ENCODE peak calls at places on chromosomes 1 and 21, in five cellular contexts. T is K562, Y is HCT116, X is SK-N-SH, K is H1. C is an unnamed sample.

GRCh38 chr1:56808385-56808784 is 10.8 kb downstream of the FYB2 start:
- DNase-seq in T (no peak), Y (no peak), X (no peak), K (no peak), C (no peak)

GRCh38 chr1:210250665-210250997 is 18.0 kb downstream of the SERTAD4 start:
- DNase-seq in T (no peak), Y (no peak), X (peak), K (no peak), C (no peak)

GRCh38 chr1:237895630-237896029 is 4.9 kb upstream of the ZP4 start:
- DNase-seq in T (no peak), Y (no peak), X (no peak), K (no peak), C (no peak)

GRCh38 chr1:10122926-10123325 is 87.4 kb upstream of the KIF1B start:
- DNase-seq in T (no peak), Y (no peak), X (no peak), K (no peak), C (no peak)

GRCh38 chr1:27481994-27482620 is 7.9 kb downstream of the WASF2 start:
- DNase-seq in T (no peak), Y (no peak), X (no peak), K (no peak), C (no peak)

GRCh38 chr1:50110656-50111055 is 1.9 kb downstream of the ELAVL4 start:
- DNase-seq in T (no peak), Y (no peak), X (no peak), K (no peak), C (no peak)

GRCh38 chr21:44857127-44857892 is 16.2 kb downstream of the PTTG1IP start:
- DNase-seq in T (no peak), Y (no peak), X (no peak), K (no peak), C (no peak)

GRCh38 chr1:65658122-65658521 is 134.6 kb upstream of the PDE4B start:
- DNase-seq in T (peak), Y (no peak), X (no peak), K (no peak), C (no peak)

GRCh38 chr1:65952692-65953091 is 160.0 kb downstream of the PDE4B start:
- DNase-seq in T (no peak), Y (no peak), X (no peak), K (no peak), C (no peak)

GRCh38 chr1:89808429-89809117 is 12.3 kb upstream of the LRRC8D start:
- DNase-seq in T (no peak), Y (no peak), X (no peak), K (no peak), C (peak)

GRCh38 chr1:91537281-91538069 is 36.8 kb downstream of the CDC7 start:
- DNase-seq in T (no peak), Y (no peak), X (no peak), K (no peak), C (no peak)

GRCh38 chr1:154534263-154534844 is 24.1 kb downstream of the UBE2Q1 start:
- DNase-seq in T (peak), Y (peak), X (peak), K (no peak), C (peak)

GRCh38 chr1:197222025-197222685 is 45.9 kb upstream of the CRB1 start:
- DNase-seq in T (no peak), Y (no peak), X (no peak), K (no peak), C (peak)

GRCh38 chr21:32377506-32377905 is 15.3 kb downstream of the URB1 start:
- DNase-seq in T (no peak), Y (no peak), X (no peak), K (no peak), C (no peak)

GRCh38 chr1:112957133-112957812 is 1.3 kb upstream of the SLC16A1 start:
- DNase-seq in T (peak), Y (peak), X (peak), K (peak), C (no peak)

GRCh38 chr1:164772635-164773034 is 213.7 kb downstream of the PBX1 start:
- DNase-seq in T (peak), Y (peak), X (no peak), K (no peak), C (no peak)

GRCh38 chr1:184028854-184029623 is 8.5 kb downstream of the COLGALT2 start:
- DNase-seq in T (no peak), Y (no peak), X (peak), K (no peak), C (no peak)

GRCh38 chr21:45543371-45543709 is 1.1 kb upstream of the SLC19A1 start:
- DNase-seq in T (no peak), Y (no peak), X (peak), K (no peak), C (no peak)

GRCh38 chr1:97906567-97907228 is 14.1 kb downstream of the DPYD start:
- DNase-seq in T (no peak), Y (no peak), X (no peak), K (no peak), C (no peak)

GRCh38 chr1:42935313-42935624 is 23.4 kb downstream of the SLC2A1 start:
- DNase-seq in T (no peak), Y (no peak), X (no peak), K (no peak), C (no peak)

GRCh38 chr1:54545916-54546635 is 2.0 kb upstream of the ACOT11 start:
- DNase-seq in T (no peak), Y (no peak), X (no peak), K (no peak), C (no peak)

GRCh38 chr1:93506140-93506539 is 58.2 kb downstream of the FNBP1L start:
- DNase-seq in T (no peak), Y (no peak), X (no peak), K (no peak), C (no peak)

GRCh38 chr1:34884961-34885360 is 25.4 kb upstream of the SMIM12 start:
- DNase-seq in T (no peak), Y (peak), X (no peak), K (no peak), C (peak)

GRCh38 chr1:186295980-186296379 is 79.1 kb downstream of the TPR start:
- DNase-seq in T (no peak), Y (no peak), X (no peak), K (no peak), C (no peak)

GRCh38 chr1:43522431-43522775 is 8.3 kb upstream of the PTPRF start:
- DNase-seq in T (no peak), Y (no peak), X (no peak), K (no peak), C (no peak)

GRCh38 chr1:151763990-151764389 is 694 bp upstream of the MRPL9 start:
- DNase-seq in T (no peak), Y (no peak), X (peak), K (no peak), C (peak)

GRCh38 chr1:117967472-117967871 is 37.9 kb downstream of the WDR3 start:
- DNase-seq in T (no peak), Y (no peak), X (peak), K (no peak), C (no peak)

GRCh38 chr1:206036661-206037455 is 13.2 kb upstream of the CTSE start:
- DNase-seq in T (no peak), Y (no peak), X (no peak), K (no peak), C (no peak)

GRCh38 chr21:43189936-43190335 is 21.1 kb downstream of the CRYAA start:
- DNase-seq in T (no peak), Y (no peak), X (no peak), K (no peak), C (no peak)

GRCh38 chr1:41358152-41358937 is 2.9 kb upstream of the FOXO6 start:
- DNase-seq in T (no peak), Y (no peak), X (no peak), K (no peak), C (no peak)

GRCh38 chr1:175015243-175015642 is 8.0 kb downstream of the MRPS14 start:
- DNase-seq in T (no peak), Y (no peak), X (no peak), K (no peak), C (no peak)

GRCh38 chr1:34851431-34852105 is 8.0 kb downstream of the SMIM12 start:
- DNase-seq in T (no peak), Y (no peak), X (no peak), K (no peak), C (no peak)

GRCh38 chr1:65170511-65171142 is 22.6 kb downstream of the AK4 start:
- DNase-seq in T (no peak), Y (no peak), X (peak), K (no peak), C (peak)

GRCh38 chr1:29634324-29635072 is 398.2 kb downstream of the PTPRU start:
- DNase-seq in T (no peak), Y (no peak), X (no peak), K (no peak), C (no peak)

GRCh38 chr1:43705982-43706597 is 1.2 kb upstream of the ST3GAL3 start:
- DNase-seq in T (no peak), Y (no peak), X (peak), K (no peak), C (no peak)

GRCh38 chr1:10652626-10653025 is 143.8 kb downstream of the CASZ1 start:
- DNase-seq in T (no peak), Y (no peak), X (no peak), K (no peak), C (no peak)

GRCh38 chr1:187621961-187622360 is 793.2 kb downstream of the PLA2G4A start:
- DNase-seq in T (no peak), Y (no peak), X (no peak), K (no peak), C (peak)

GRCh38 chr1:180571832-180572636 is 13.3 kb downstream of the OVAAL start:
- DNase-seq in T (peak), Y (peak), X (no peak), K (no peak), C (no peak)
- TF ChIP-seq JUND in T (peak), Y (peak), X (no peak), K (no peak), C (no peak)

GRCh38 chr21:41752231-41752681 is 14.6 kb downstream of the RIPK4 start:
- DNase-seq in T (no peak), Y (no peak), X (no peak), K (no peak), C (no peak)
- TF ChIP-seq JUND in T (no peak), Y (peak), X (peak), K (no peak), C (no peak)

GRCh38 chr1:22830747-22831340 is 120.2 kb downstream of the EPHB2 start:
- DNase-seq in T (no peak), Y (no peak), X (no peak), K (no peak), C (no peak)
- TF ChIP-seq JUND in T (no peak), Y (no peak), X (no peak), K (no peak), C (no peak)

GRCh38 chr21:26177187-26177586 is 6.6 kb upstream of the APP start:
- DNase-seq in T (no peak), Y (no peak), X (no peak), K (no peak), C (no peak)

GRCh38 chr21:26179501-26179900 is 8.9 kb upstream of the APP start:
- DNase-seq in T (no peak), Y (no peak), X (no peak), K (no peak), C (no peak)

GRCh38 chr21:26177741-26178452 is 7.3 kb upstream of the APP start:
- DNase-seq in T (no peak), Y (no peak), X (no peak), K (no peak), C (no peak)
- TF ChIP-seq JUND in T (no peak), Y (no peak), X (no peak), K (no peak), C (no peak)

GRCh38 chr1:38265293-38266196 is 219.0 kb upstream of the POU3F1 start:
- DNase-seq in T (peak), Y (no peak), X (no peak), K (no peak), C (no peak)

GRCh38 chr1:38258085-38258484 is 211.5 kb upstream of the POU3F1 start:
- DNase-seq in T (no peak), Y (no peak), X (no peak), K (no peak), C (no peak)

GRCh38 chr1:38266197-38266520 is 219.6 kb upstream of the POU3F1 start:
- DNase-seq in T (no peak), Y (no peak), X (no peak), K (no peak), C (no peak)

GRCh38 chr1:38257374-38257773 is 210.8 kb upstream of the POU3F1 start:
- DNase-seq in T (no peak), Y (no peak), X (no peak), K (no peak), C (no peak)

GRCh38 chr1:38261574-38261973 is 215.0 kb upstream of the POU3F1 start:
- DNase-seq in T (no peak), Y (no peak), X (no peak), K (no peak), C (no peak)
- TF ChIP-seq JUND in T (peak), Y (no peak), X (no peak), K (no peak), C (no peak)